ENCODE peak calls at places on chromosomes 2 and 18, in nine cellular contexts. O is fibroblast of lung; Z is HFFc6; E is coronary artery; R is NCI-H2029 treated with DMSO at 0.1 percent for 48 hours; Y is epithelial cell of esophagus; X is adrenal gland; F is activated CD8-positive, alpha-beta memory T cell treated with anti-CD3 and anti-CD28 coated beads for 24 hours; B is NCI-H1092 treated with DMSO at 0.1 percent for 48 hours. P is an unnamed sample.

GRCh38 chr18:59623456-59624383 is 73.5 kb downstream of the CCBE1 start:
- DNase-seq in O (peak), Z (peak), E (no peak), R (no peak), Y (peak), X (peak), F (no peak), B (no peak), P (no peak)

GRCh38 chr18:50880108-50880465 is 1.2 kb downstream of the ME2 start:
- DNase-seq in O (peak), Z (no peak), E (no peak), R (no peak), Y (no peak), X (no peak), F (no peak), B (no peak), P (peak)

GRCh38 chr18:74331404-74331803 is 15.8 kb downstream of the C18orf63 start:
- DNase-seq in O (peak), Z (peak), E (no peak), R (no peak), Y (peak), X (no peak), F (no peak), B (peak), P (peak)

GRCh38 chr18:22432672-22433137 is 15.0 kb upstream of the CTAGE1 start:
- DNase-seq in O (peak), Z (peak), E (peak), R (no peak), Y (peak), X (peak), F (no peak), B (no peak), P (no peak)

GRCh38 chr18:22355598-22355997 is 62.1 kb downstream of the CTAGE1 start:
- DNase-seq in O (no peak), Z (no peak), E (no peak), R (no peak), Y (no peak), X (no peak), F (no peak), B (no peak), P (no peak)

GRCh38 chr2:206056286-206056685 is 29.7 kb downstream of the INO80D start:
- DNase-seq in O (no peak), Z (no peak), E (no peak), R (no peak), Y (no peak), X (no peak), F (no peak), B (no peak), P (peak)

GRCh38 chr2:127733816-127734537 is 32.7 kb downstream of the SFT2D3 start:
- DNase-seq in O (peak), Z (peak), E (no peak), R (no peak), Y (no peak), X (no peak), F (no peak), B (no peak), P (no peak)

GRCh38 chr2:101082993-101083392 is 68.2 kb downstream of the TBC1D8 start:
- DNase-seq in O (no peak), Z (no peak), E (no peak), R (no peak), Y (no peak), X (no peak), F (no peak), B (no peak), P (no peak)

GRCh38 chr2:20573611-20574422 is 77.1 kb downstream of the HS1BP3 start:
- DNase-seq in O (peak), Z (peak), E (no peak), R (no peak), Y (no peak), X (peak), F (no peak), B (no peak), P (no peak)

GRCh38 chr2:170393861-170394498 is 216.0 kb downstream of the MYO3B start:
- DNase-seq in O (no peak), Z (no peak), E (no peak), R (no peak), Y (no peak), X (no peak), F (no peak), B (no peak), P (no peak)

GRCh38 chr2:24105816-24106215 is 17.3 kb downstream of the PFN4 start:
- DNase-seq in O (no peak), Z (no peak), E (no peak), R (no peak), Y (peak), X (no peak), F (no peak), B (no peak), P (no peak)

GRCh38 chr2:171154348-171154747 is 6.3 kb downstream of the TLK1 start:
- DNase-seq in O (no peak), Z (no peak), E (no peak), R (no peak), Y (no peak), X (no peak), F (no peak), B (no peak), P (no peak)

GRCh38 chr2:43219383-43220228 is 6.8 kb downstream of the ZFP36L2 start:
- DNase-seq in O (peak), Z (peak), E (peak), R (peak), Y (peak), X (peak), F (peak), B (peak), P (peak)

GRCh38 chr2:179265082-179265575 is 497 bp upstream of the SESTD1 start:
- DNase-seq in O (peak), Z (peak), E (no peak), R (no peak), Y (peak), X (no peak), F (no peak), B (no peak), P (no peak)

GRCh38 chr18:292271-292670 is 24.4 kb upstream of the THOC1 start:
- DNase-seq in O (no peak), Z (no peak), E (no peak), R (no peak), Y (no peak), X (no peak), F (no peak), B (no peak), P (no peak)

GRCh38 chr2:222399038-222399783 is 25.1 kb upstream of the SGPP2 start:
- DNase-seq in O (no peak), Z (no peak), E (no peak), R (peak), Y (no peak), X (no peak), F (no peak), B (peak), P (no peak)

GRCh38 chr18:63342206-63342605 is 22.6 kb upstream of the BCL2 start:
- DNase-seq in O (peak), Z (no peak), E (no peak), R (no peak), Y (peak), X (no peak), F (no peak), B (peak), P (peak)

GRCh38 chr2:109487237-109487869 is 126.4 kb downstream of the SEPTIN10 start:
- DNase-seq in O (peak), Z (peak), E (no peak), R (no peak), Y (no peak), X (no peak), F (no peak), B (no peak), P (no peak)